ENCODE peak calls at places on chromosomes 1 and 21, in four cellular contexts. P is IMR-90, B is H9, M is H1. W is an unnamed sample.

GRCh38 chr21:43794857-43795256 is 5.5 kb downstream of the RRP1 start:
- DNase-seq in P (no peak), B (no peak), M (no peak), W (no peak)

GRCh38 chr1:53163291-53163768 is 20.9 kb upstream of the SLC1A7 start:
- DNase-seq in P (no peak), B (peak; percentile 46), M (no peak), W (peak; percentile 37)

GRCh38 chr21:44636209-44637017 is 743 bp upstream of the KRTAP10-10 start:
- DNase-seq in P (no peak), B (no peak), M (no peak), W (no peak)

GRCh38 chr1:180168786-180169640 is 14.3 kb downstream of the QSOX1 start:
- DNase-seq in P (peak; percentile 22), B (peak; percentile 87), M (peak; percentile 76), W (peak; percentile 83)

GRCh38 chr1:85612704-85613361 is 32.3 kb downstream of the CCN1 start:
- DNase-seq in P (peak; percentile 94), B (peak; percentile 47), M (no peak), W (peak; percentile 89)

GRCh38 chr1:56331892-56332567 is 247.3 kb downstream of the PLPP3 start:
- DNase-seq in P (peak; percentile 75), B (no peak), M (no peak), W (peak; percentile 4)

GRCh38 chr21:26801524-26801923 is 43.7 kb downstream of the ADAMTS1 start:
- DNase-seq in P (peak; percentile 94), B (no peak), M (no peak), W (no peak)

GRCh38 chr1:34906756-34907155 is 22.7 kb downstream of the DLGAP3 start:
- DNase-seq in P (no peak), B (no peak), M (no peak), W (no peak)

GRCh38 chr1:4587721-4588120 is 66.7 kb upstream of the AJAP1 start:
- DNase-seq in P (no peak), B (no peak), M (no peak), W (no peak)

GRCh38 chr1:219385786-219386427 is 212.2 kb downstream of the LYPLAL1 start:
- DNase-seq in P (peak; percentile 71), B (peak; percentile 73), M (peak; percentile 64), W (peak; percentile 76)

GRCh38 chr1:245802941-245803665 is 648.3 kb downstream of the KIF26B start:
- DNase-seq in P (no peak), B (no peak), M (peak; percentile 24), W (no peak)

GRCh38 chr21:25790122-25790951 is 55.6 kb downstream of the GABPA start:
- DNase-seq in P (peak; percentile 41), B (no peak), M (no peak), W (peak; percentile 59)

GRCh38 chr1:43357251-43357650 is 1.5 kb upstream of the CDC20 start:
- DNase-seq in P (peak; percentile 70), B (no peak), M (no peak), W (no peak)

GRCh38 chr1:234495231-234495990 is 16.4 kb upstream of the TARBP1 start:
- DNase-seq in P (peak; percentile 94), B (no peak), M (no peak), W (no peak)

GRCh38 chr1:112956503-112957132 is 622 bp upstream of the SLC16A1 start:
- DNase-seq in P (no peak), B (no peak), M (no peak), W (peak; percentile 87)

GRCh38 chr1:109281680-109282496 is 1.1 kb downstream of the PSRC1 start:
- DNase-seq in P (no peak), B (no peak), M (no peak), W (no peak)

GRCh38 chr1:117678246-117678977 is 72.6 kb downstream of the TENT5C start:
- DNase-seq in P (no peak), B (no peak), M (no peak), W (no peak)

GRCh38 chr1:239587066-239587465 is 200.7 kb downstream of the CHRM3 start:
- DNase-seq in P (no peak), B (peak; percentile 30), M (no peak), W (peak; percentile 57)

GRCh38 chr1:188251039-188251438 is 1422.3 kb downstream of the PLA2G4A start:
- DNase-seq in P (no peak), B (no peak), M (no peak), W (no peak)

GRCh38 chr1:234478152-234478480 is 863 bp downstream of the TARBP1 start:
- DNase-seq in P (peak; percentile 28), B (peak; percentile 76), M (peak; percentile 82), W (peak; percentile 55)

GRCh38 chr1:17258116-17258757 is 9.3 kb downstream of the PADI3 start:
- DNase-seq in P (peak; percentile 13), B (no peak), M (no peak), W (no peak)

GRCh38 chr1:59703226-59703917 is 111.4 kb upstream of the HOOK1 start:
- DNase-seq in P (no peak), B (no peak), M (no peak), W (no peak)

GRCh38 chr1:53349968-53350852 is 22.3 kb upstream of the LRP8 start:
- DNase-seq in P (no peak), B (peak; percentile 32), M (peak; percentile 39), W (no peak)

GRCh38 chr1:214823311-214824117 is 220.5 kb downstream of the CENPF start:
- DNase-seq in P (no peak), B (peak; percentile 37), M (peak; percentile 65), W (peak; percentile 70)

GRCh38 chr1:206926286-206926685 is 4.5 kb upstream of the FCMR start:
- DNase-seq in P (no peak), B (no peak), M (no peak), W (no peak)

GRCh38 chr21:45286671-45287437 is 841 bp downstream of the POFUT2 start:
- DNase-seq in P (peak; percentile 15), B (peak; percentile 91), M (peak; percentile 77), W (peak; percentile 82)

GRCh38 chr1:29162476-29163138 is 19.1 kb downstream of the SRSF4 start:
- DNase-seq in P (no peak), B (no peak), M (peak; percentile 41), W (no peak)

GRCh38 chr1:47104816-47105215 is 32.4 kb upstream of the CYP4A22 start:
- DNase-seq in P (no peak), B (peak; percentile 29), M (no peak), W (peak; percentile 22)

GRCh38 chr1:95311006-95311405 is 77.0 kb downstream of the RWDD3 start:
- DNase-seq in P (no peak), B (no peak), M (no peak), W (no peak)

GRCh38 chr1:16071614-16072013 is 1.8 kb downstream of the FAM131C start:
- DNase-seq in P (no peak), B (no peak), M (no peak), W (no peak)

GRCh38 chr1:93625582-93626327 is 55.9 kb downstream of the BCAR3 start:
- DNase-seq in P (peak; percentile 93), B (no peak), M (no peak), W (peak; percentile 97)

GRCh38 chr1:210557426-210558077 is 228.8 kb downstream of the HHAT start:
- DNase-seq in P (no peak), B (no peak), M (no peak), W (no peak)

GRCh38 chr1:159981351-159982055 is 27.5 kb upstream of the SLAMF9 start:
- DNase-seq in P (no peak), B (no peak), M (peak; percentile 23), W (no peak)

GRCh38 chr1:156480411-156481192 is 20.0 kb downstream of the MEF2D start:
- DNase-seq in P (peak; percentile 50), B (peak; percentile 88), M (peak; percentile 88), W (peak; percentile 86)

GRCh38 chr1:115642168-115643072 is 650 bp downstream of the VANGL1 start:
- DNase-seq in P (peak; percentile 20), B (peak; percentile 44), M (peak; percentile 69), W (peak; percentile 79)

GRCh38 chr1:233424727-233425222 is 97.3 kb downstream of the MAP3K21 start:
- DNase-seq in P (no peak), B (no peak), M (no peak), W (no peak)

DNA sequence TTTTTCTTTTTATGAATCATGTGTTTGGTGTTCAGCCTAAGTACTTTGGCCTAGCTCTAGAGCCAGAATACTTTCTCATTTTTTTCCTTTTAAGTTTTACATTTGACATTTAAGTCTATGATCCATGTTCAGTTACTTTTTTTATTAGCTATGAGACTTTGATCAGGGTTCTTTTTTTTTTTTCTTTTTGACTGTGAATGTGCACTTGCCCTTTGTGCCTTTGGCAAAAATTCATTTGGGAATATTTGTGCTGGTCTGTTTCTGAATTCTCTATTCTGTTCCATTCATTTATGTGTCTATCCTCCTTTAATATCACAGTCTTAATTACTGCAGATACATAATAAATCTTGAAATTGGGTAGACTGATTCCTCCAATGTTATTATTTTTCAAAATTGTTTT is 93.8 kb downstream of the MAP3K21 start:
- DNase-seq in P (no peak), B (no peak), M (no peak), W (no peak)
- H4K5ac ChIP-seq in P (no peak overlapping the region), B (no peak overlapping the region), M (no peak overlapping the region), W (no peak overlapping the region)

GRCh38 chr1:67746299-67746698 is 61.3 kb downstream of the GADD45A start:
- DNase-seq in P (no peak), B (no peak), M (no peak), W (peak; percentile 55)

GRCh38 chr1:67741786-67742185 is 56.8 kb downstream of the GADD45A start:
- DNase-seq in P (no peak), B (no peak), M (no peak), W (no peak)

GRCh38 chr1:67741121-67741520 is 56.1 kb downstream of the GADD45A start:
- DNase-seq in P (no peak), B (no peak), M (no peak), W (no peak)

GRCh38 chr1:67739361-67739760 is 54.4 kb downstream of the GADD45A start:
- DNase-seq in P (no peak), B (no peak), M (no peak), W (no peak)

GRCh38 chr1:67743072-67743725 is 58.2 kb downstream of the GADD45A start:
- DNase-seq in P (no peak), B (no peak), M (no peak), W (peak; percentile 75)
- H3K27ac ChIP-seq in P (no peak overlapping the region), B (no peak overlapping the region), M (no peak overlapping the region), W (no peak overlapping the region)

GRCh38 chr1:193212637-193213036 is 26.2 kb upstream of the B3GALT2 start:
- DNase-seq in P (no peak), B (no peak), M (no peak), W (no peak)
- H3K56ac ChIP-seq in P (no peak overlapping the region), B (no peak overlapping the region), M (no peak overlapping the region), W (no peak overlapping the region)

GRCh38 chr1:209526137-209526536 is 57.4 kb upstream of the CAMK1G start:
- DNase-seq in P (no peak), B (no peak), M (no peak), W (no peak)
- H4K5ac ChIP-seq in P (no peak overlapping the region), B (no peak overlapping the region), M (no peak overlapping the region), W (no peak overlapping the region)

GRCh38 chr1:165423181-165423580 is 21.7 kb downstream of the RXRG start:
- DNase-seq in P (no peak), B (no peak), M (no peak), W (no peak)
- H3K27ac ChIP-seq in P (no peak overlapping the region), B (no peak overlapping the region), M (no peak overlapping the region), W (no peak overlapping the region)

GRCh38 chr1:51719146-51719545 is 102.3 kb downstream of the OSBPL9 start:
- DNase-seq in P (no peak), B (no peak), M (no peak), W (no peak)
- H3K56ac ChIP-seq in P (no peak overlapping the region), B (no peak overlapping the region), M (no peak overlapping the region), W (no peak overlapping the region)

DNA sequence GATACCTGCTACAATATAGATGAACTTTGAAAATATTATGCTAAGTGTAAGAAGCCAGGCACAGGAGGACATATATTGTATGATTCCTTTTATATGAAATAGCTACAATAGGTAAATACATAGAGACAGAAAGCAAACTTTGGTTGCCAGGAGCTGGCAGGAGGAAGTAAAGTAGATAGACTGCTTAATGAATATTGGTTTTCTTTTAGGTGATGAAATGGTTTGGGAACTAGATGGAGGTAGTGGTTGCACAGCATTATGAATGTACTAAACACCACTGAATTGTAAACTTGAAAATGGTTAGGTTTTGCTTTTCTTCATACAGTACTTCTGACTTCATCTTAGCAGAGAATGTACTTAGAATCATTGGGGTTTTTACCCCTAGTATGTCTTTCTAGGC is 21.5 kb downstream of the ABCB10 start:
- DNase-seq in P (no peak), B (no peak), M (no peak), W (no peak)
- H4K5ac ChIP-seq in P (no peak overlapping the region), B (no peak overlapping the region), M (no peak overlapping the region), W (no peak overlapping the region)

W was measured in mesendoderm.